ENCODE peak calls at places on chromosomes 12 and 14, in six cellular contexts. One of them, this sample, is unnamed.

GRCh38 chr12:51281202-51281924 is 11.1 kb upstream of the SMAGP start:
- DNase-seq in heart left ventricle: no peak
- DNase-seq in transverse colon: no peak
- DNase-seq in mammary epithelial cell: peak; percentile 77
- DNase-seq in ovary: no peak
- DNase-seq in lung: no peak
- DNase-seq in this sample: no peak

GRCh38 chr12:120787889-120788288 is 62.3 kb downstream of the ACADS start:
- DNase-seq in heart left ventricle: no peak
- DNase-seq in transverse colon: no peak
- DNase-seq in mammary epithelial cell: no peak
- DNase-seq in ovary: no peak
- DNase-seq in lung: peak; percentile 5
- DNase-seq in this sample: no peak

GRCh38 chr12:22255097-22255496 is 79.4 kb downstream of the ST8SIA1 start:
- DNase-seq in heart left ventricle: no peak
- DNase-seq in transverse colon: no peak
- DNase-seq in mammary epithelial cell: peak; percentile 72
- DNase-seq in ovary: no peak
- DNase-seq in lung: no peak
- DNase-seq in this sample: no peak

GRCh38 chr12:107670999-107671643 is 14.5 kb upstream of the PWP1 start:
- DNase-seq in heart left ventricle: no peak
- DNase-seq in transverse colon: peak; percentile 27
- DNase-seq in mammary epithelial cell: no peak
- DNase-seq in ovary: no peak
- DNase-seq in lung: no peak
- DNase-seq in this sample: no peak

GRCh38 chr12:108573310-108573709 is 10.9 kb downstream of the ISCU start:
- DNase-seq in heart left ventricle: no peak
- DNase-seq in transverse colon: no peak
- DNase-seq in mammary epithelial cell: no peak
- DNase-seq in ovary: no peak
- DNase-seq in lung: no peak
- DNase-seq in this sample: no peak

GRCh38 chr14:78170203-78170602 is at the start of gene NRXN3:
- DNase-seq in heart left ventricle: no peak
- DNase-seq in transverse colon: peak; percentile 8
- DNase-seq in mammary epithelial cell: no peak
- DNase-seq in ovary: no peak
- DNase-seq in lung: no peak
- DNase-seq in this sample: no peak

GRCh38 chr14:22178330-22178981 is 410.6 kb downstream of the DAD1 start:
- DNase-seq in heart left ventricle: no peak
- DNase-seq in transverse colon: no peak
- DNase-seq in mammary epithelial cell: no peak
- DNase-seq in ovary: no peak
- DNase-seq in lung: no peak
- DNase-seq in this sample: no peak

GRCh38 chr14:89260898-89261297 is 156.1 kb downstream of the FOXN3 start:
- DNase-seq in heart left ventricle: no peak
- DNase-seq in transverse colon: no peak
- DNase-seq in mammary epithelial cell: no peak
- DNase-seq in ovary: no peak
- DNase-seq in lung: no peak
- DNase-seq in this sample: no peak

GRCh38 chr12:122003646-122004611 is 17.8 kb upstream of the BCL7A start:
- DNase-seq in heart left ventricle: no peak
- DNase-seq in transverse colon: peak; percentile 12
- DNase-seq in mammary epithelial cell: no peak
- DNase-seq in ovary: no peak
- DNase-seq in lung: no peak
- DNase-seq in this sample: no peak

GRCh38 chr14:61564623-61565091 is 130.7 kb upstream of the HIF1A start:
- DNase-seq in heart left ventricle: no peak
- DNase-seq in transverse colon: no peak
- DNase-seq in mammary epithelial cell: peak; percentile 96
- DNase-seq in ovary: no peak
- DNase-seq in lung: no peak
- DNase-seq in this sample: no peak

GRCh38 chr14:30768791-30769190 is 105.6 kb upstream of the COCH start:
- DNase-seq in heart left ventricle: no peak
- DNase-seq in transverse colon: no peak
- DNase-seq in mammary epithelial cell: no peak
- DNase-seq in ovary: no peak
- DNase-seq in lung: no peak
- DNase-seq in this sample: no peak

GRCh38 chr12:57473392-57473791 is 6.3 kb downstream of the ARHGAP9 start:
- DNase-seq in heart left ventricle: no peak
- DNase-seq in transverse colon: no peak
- DNase-seq in mammary epithelial cell: peak; percentile 35
- DNase-seq in ovary: no peak
- DNase-seq in lung: no peak
- DNase-seq in this sample: no peak

GRCh38 chr12:109277899-109278762 is 31.0 kb downstream of the FOXN4 start:
- DNase-seq in heart left ventricle: no peak
- DNase-seq in transverse colon: no peak
- DNase-seq in mammary epithelial cell: peak; percentile 3
- DNase-seq in ovary: peak; percentile 47
- DNase-seq in lung: no peak
- DNase-seq in this sample: no peak

GRCh38 chr12:47975036-47975620 is 11.7 kb downstream of the TMEM106C start:
- DNase-seq in heart left ventricle: no peak
- DNase-seq in transverse colon: no peak
- DNase-seq in mammary epithelial cell: no peak
- DNase-seq in ovary: no peak
- DNase-seq in lung: no peak
- DNase-seq in this sample: no peak

DNA sequence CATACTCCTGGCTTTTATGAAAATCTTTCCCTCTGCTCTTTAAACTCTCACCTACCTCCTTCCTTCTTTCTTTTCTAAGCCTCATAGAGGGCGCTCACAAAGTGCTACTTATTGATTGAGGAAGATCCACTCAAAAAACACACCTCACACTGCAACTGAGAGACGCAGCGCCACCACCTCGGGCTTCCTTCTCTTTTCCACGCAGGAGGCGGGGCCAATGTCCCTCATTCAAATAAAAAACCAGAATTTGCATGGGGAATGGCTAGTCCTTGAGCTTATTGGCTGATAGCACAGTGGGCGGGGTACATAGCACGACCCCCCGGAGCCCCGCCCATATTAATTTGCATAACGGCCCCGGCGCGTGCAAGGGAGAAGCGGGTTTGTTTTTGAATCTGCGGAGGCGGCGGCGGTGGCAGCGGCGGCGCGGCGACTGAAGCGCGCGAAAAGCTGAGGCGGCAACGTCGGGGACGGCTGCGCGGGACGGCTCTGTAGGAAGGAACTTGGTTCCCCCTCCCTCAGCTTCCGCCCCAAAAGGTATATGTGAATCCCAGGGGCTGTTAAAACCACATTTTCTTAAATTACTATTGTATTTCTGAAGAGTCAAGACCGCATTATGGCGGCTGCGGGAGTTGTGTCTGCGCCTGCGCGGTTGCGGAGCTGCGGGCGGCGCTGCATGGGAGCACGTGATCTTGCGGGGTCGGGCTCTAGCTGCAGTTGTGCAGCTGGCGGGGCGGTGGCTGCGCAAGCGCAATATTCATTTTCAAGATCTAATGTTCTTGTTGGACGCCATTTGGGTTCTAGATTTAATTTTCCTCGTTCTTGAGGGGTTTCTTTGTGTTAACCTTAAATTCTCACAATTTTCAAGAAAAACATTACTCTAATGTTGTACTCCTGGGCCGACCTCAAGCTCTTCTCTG is at the start of gene ATF7IP:
- DNase-seq in heart left ventricle: peak; percentile 97
- DNase-seq in transverse colon: peak; percentile 97
- DNase-seq in mammary epithelial cell: peak; percentile 95
- DNase-seq in ovary: peak; percentile 96
- DNase-seq in lung: peak; percentile 96
- DNase-seq in this sample: peak; percentile 95
- TF ChIP-seq CTCF in heart left ventricle: no peak
- TF ChIP-seq CTCF in transverse colon: no peak
- TF ChIP-seq CTCF in mammary epithelial cell: peak; percentile 7
- TF ChIP-seq CTCF in ovary: peak; percentile 26
- TF ChIP-seq CTCF in lung: peak; percentile 17
- TF ChIP-seq CTCF in this sample: peak; percentile 45

GRCh38 chr14:24268225-24268624 is 3.2 kb downstream of the RABGGTA start:
- DNase-seq in heart left ventricle: no peak
- DNase-seq in transverse colon: no peak
- DNase-seq in mammary epithelial cell: no peak
- DNase-seq in ovary: no peak
- DNase-seq in lung: no peak
- DNase-seq in this sample: no peak
- H3K4me3 ChIP-seq in heart left ventricle: no peak overlapping the region
- H3K4me3 ChIP-seq in transverse colon: no peak overlapping the region
- H3K4me3 ChIP-seq in mammary epithelial cell: no peak overlapping the region
- H3K4me3 ChIP-seq in ovary: no peak overlapping the region
- H3K4me3 ChIP-seq in lung: no peak overlapping the region
- H3K4me3 ChIP-seq in this sample: no peak overlapping the region

GRCh38 chr12:110564471-110564991 is 18.6 kb downstream of the PPTC7 start:
- DNase-seq in heart left ventricle: no peak
- DNase-seq in transverse colon: no peak
- DNase-seq in mammary epithelial cell: no peak
- DNase-seq in ovary: no peak
- DNase-seq in lung: no peak
- DNase-seq in this sample: no peak
- H3K4me1 ChIP-seq in heart left ventricle: peaks cover 10% of the 10 kb centered on the region
- H3K4me1 ChIP-seq in transverse colon: peaks cover 26% of the 10 kb centered on the region
- H3K4me1 ChIP-seq in mammary epithelial cell: peaks cover 42% of the 10 kb centered on the region
- H3K4me1 ChIP-seq in ovary: peaks cover 26% of the 10 kb centered on the region
- H3K4me1 ChIP-seq in lung: peaks cover 16% of the 10 kb centered on the region
- H3K4me1 ChIP-seq in this sample: peaks cover 95% of the 10 kb centered on the region

GRCh38 chr12:131229426-131230339 is 276.0 kb downstream of the ADGRD1 start:
- DNase-seq in heart left ventricle: peak; percentile 53
- DNase-seq in transverse colon: no peak
- DNase-seq in mammary epithelial cell: no peak
- DNase-seq in ovary: peak; percentile 52
- DNase-seq in lung: no peak
- DNase-seq in this sample: peak; percentile 49
- TF ChIP-seq CTCF in heart left ventricle: no peak
- TF ChIP-seq CTCF in transverse colon: no peak
- TF ChIP-seq CTCF in mammary epithelial cell: no peak
- TF ChIP-seq CTCF in ovary: no peak
- TF ChIP-seq CTCF in lung: no peak
- TF ChIP-seq CTCF in this sample: no peak

GRCh38 chr12:7019043-7019569 is 830 bp upstream of the LPCAT3 start:
- DNase-seq in heart left ventricle: no peak
- DNase-seq in transverse colon: no peak
- DNase-seq in mammary epithelial cell: no peak
- DNase-seq in ovary: no peak
- DNase-seq in lung: no peak
- DNase-seq in this sample: no peak

GRCh38 chr12:7017870-7018349 is 366 bp downstream of the LPCAT3 start:
- DNase-seq in heart left ventricle: no peak
- DNase-seq in transverse colon: peak; percentile 50
- DNase-seq in mammary epithelial cell: no peak
- DNase-seq in ovary: no peak
- DNase-seq in lung: no peak
- DNase-seq in this sample: no peak

GRCh38 chr12:7015555-7016370 is 2.5 kb downstream of the LPCAT3 start:
- DNase-seq in heart left ventricle: no peak
- DNase-seq in transverse colon: no peak
- DNase-seq in mammary epithelial cell: no peak
- DNase-seq in ovary: no peak
- DNase-seq in lung: no peak
- DNase-seq in this sample: no peak

GRCh38 chr12:7016958-7017571 is 1.2 kb downstream of the LPCAT3 start:
- DNase-seq in heart left ventricle: no peak
- DNase-seq in transverse colon: no peak
- DNase-seq in mammary epithelial cell: no peak
- DNase-seq in ovary: no peak
- DNase-seq in lung: no peak
- DNase-seq in this sample: no peak

GRCh38 chr12:7018350-7019042 is at the start of gene LPCAT3:
- DNase-seq in heart left ventricle: peak; percentile 98
- DNase-seq in transverse colon: peak; percentile 98
- DNase-seq in mammary epithelial cell: peak; percentile 96
- DNase-seq in ovary: peak; percentile 99
- DNase-seq in lung: peak; percentile 97
- DNase-seq in this sample: peak; percentile 99
- H3K4me3 ChIP-seq in heart left ventricle: peak within 1 kb of the TSS; percentile 62
- H3K4me3 ChIP-seq in transverse colon: peak within 1 kb of the TSS; percentile 57
- H3K4me3 ChIP-seq in mammary epithelial cell: peak within 1 kb of the TSS; percentile 95
- H3K4me3 ChIP-seq in ovary: peak within 1 kb of the TSS; percentile 81
- H3K4me3 ChIP-seq in lung: peak within 1 kb of the TSS; percentile 83
- H3K4me3 ChIP-seq in this sample: peak within 1 kb of the TSS; percentile 75

GRCh38 chr12:132026061-132026795 is 76.5 kb downstream of the EP400 start:
- DNase-seq in heart left ventricle: no peak
- DNase-seq in transverse colon: no peak
- DNase-seq in mammary epithelial cell: no peak
- DNase-seq in ovary: no peak
- DNase-seq in lung: no peak
- DNase-seq in this sample: no peak
- H3K4me1 ChIP-seq in heart left ventricle: no peaks in the 10 kb centered on the region
- H3K4me1 ChIP-seq in transverse colon: no peaks in the 10 kb centered on the region
- H3K4me1 ChIP-seq in mammary epithelial cell: no peaks in the 10 kb centered on the region
- H3K4me1 ChIP-seq in ovary: peaks cover 5% of the 10 kb centered on the region
- H3K4me1 ChIP-seq in lung: no peaks in the 10 kb centered on the region
- H3K4me1 ChIP-seq in this sample: peaks cover 18% of the 10 kb centered on the region

GRCh38 chr12:113464852-113465719 is 6.6 kb downstream of the LHX5 start:
- DNase-seq in heart left ventricle: no peak
- DNase-seq in transverse colon: no peak
- DNase-seq in mammary epithelial cell: no peak
- DNase-seq in ovary: no peak
- DNase-seq in lung: no peak
- DNase-seq in this sample: no peak
- TF ChIP-seq CTCF in heart left ventricle: no peak
- TF ChIP-seq CTCF in transverse colon: no peak
- TF ChIP-seq CTCF in mammary epithelial cell: no peak
- TF ChIP-seq CTCF in ovary: no peak
- TF ChIP-seq CTCF in lung: no peak
- TF ChIP-seq CTCF in this sample: no peak

DNA sequence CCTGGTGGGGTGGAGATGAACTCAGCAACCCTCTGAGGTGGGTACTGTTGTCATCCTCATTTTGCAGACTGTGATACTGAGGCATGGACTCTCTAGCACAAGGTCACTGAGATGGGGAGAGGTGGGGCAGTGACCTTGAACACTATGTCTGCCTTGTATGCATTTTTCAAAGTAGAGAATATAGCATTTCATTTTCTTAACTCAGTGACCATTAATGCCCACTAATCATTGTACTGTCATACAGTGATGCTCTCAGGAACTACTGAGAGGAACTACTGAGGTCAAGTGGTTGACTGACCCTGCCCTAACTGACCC is 2.1 kb downstream of the L3HYPDH start:
- DNase-seq in heart left ventricle: no peak
- DNase-seq in transverse colon: no peak
- DNase-seq in mammary epithelial cell: no peak
- DNase-seq in ovary: no peak
- DNase-seq in lung: no peak
- DNase-seq in this sample: no peak
- H3K4me3 ChIP-seq in heart left ventricle: no peak overlapping the region
- H3K4me3 ChIP-seq in transverse colon: no peak overlapping the region
- H3K4me3 ChIP-seq in mammary epithelial cell: no peak overlapping the region
- H3K4me3 ChIP-seq in ovary: no peak overlapping the region
- H3K4me3 ChIP-seq in lung: no peak overlapping the region
- H3K4me3 ChIP-seq in this sample: peak overlapping the region; percentile 79

GRCh38 chr14:68552597-68552996 is 240.3 kb downstream of the ZFP36L1 start:
- DNase-seq in heart left ventricle: no peak
- DNase-seq in transverse colon: no peak
- DNase-seq in mammary epithelial cell: peak; percentile 57
- DNase-seq in ovary: no peak
- DNase-seq in lung: no peak
- DNase-seq in this sample: no peak
- H3K4me1 ChIP-seq in heart left ventricle: peaks cover 27% of the 10 kb centered on the region
- H3K4me1 ChIP-seq in transverse colon: peaks cover 46% of the 10 kb centered on the region
- H3K4me1 ChIP-seq in mammary epithelial cell: peaks cover 54% of the 10 kb centered on the region
- H3K4me1 ChIP-seq in ovary: peaks cover 29% of the 10 kb centered on the region
- H3K4me1 ChIP-seq in lung: peaks cover 20% of the 10 kb centered on the region
- H3K4me1 ChIP-seq in this sample: peaks cover 78% of the 10 kb centered on the region

GRCh38 chr12:30440826-30441602 is 254.7 kb downstream of the IPO8 start:
- DNase-seq in heart left ventricle: no peak
- DNase-seq in transverse colon: no peak
- DNase-seq in mammary epithelial cell: no peak
- DNase-seq in ovary: no peak
- DNase-seq in lung: no peak
- DNase-seq in this sample: no peak
- TF ChIP-seq CTCF in heart left ventricle: peak; percentile 37
- TF ChIP-seq CTCF in transverse colon: no peak
- TF ChIP-seq CTCF in mammary epithelial cell: peak; percentile 64
- TF ChIP-seq CTCF in ovary: no peak
- TF ChIP-seq CTCF in lung: no peak
- TF ChIP-seq CTCF in this sample: peak; percentile 48